ENCODE peak calls at places on chromosomes 16 and 17, in six cellular contexts. One of them, this sample, is unnamed.

GRCh38 chr16:50306287-50306686 is 39.9 kb downstream of the ADCY7 start:
- DNase-seq in body of pancreas: peak
- DNase-seq in CD8-positive, alpha-beta T cell: no peak
- DNase-seq in GM12865: no peak
- DNase-seq in fibroblast of lung: no peak
- DNase-seq in prostate gland: no peak
- DNase-seq in this sample: no peak

GRCh38 chr16:14289692-14290340 is 218.7 kb downstream of the MRTFB start:
- DNase-seq in CD8-positive, alpha-beta T cell: no peak
- DNase-seq in body of pancreas: no peak
- DNase-seq in fibroblast of lung: peak
- DNase-seq in prostate gland: no peak
- DNase-seq in GM12865: peak
- DNase-seq in this sample: no peak

GRCh38 chr17:79994602-79995001 is 41.1 kb downstream of the TBC1D16 start:
- DNase-seq in prostate gland: no peak
- DNase-seq in CD8-positive, alpha-beta T cell: no peak
- DNase-seq in fibroblast of lung: no peak
- DNase-seq in GM12865: no peak
- DNase-seq in body of pancreas: no peak
- DNase-seq in this sample: no peak

GRCh38 chr17:8109669-8110455 is 8.5 kb downstream of the ALOXE3 start:
- DNase-seq in body of pancreas: peak
- DNase-seq in prostate gland: peak
- DNase-seq in GM12865: peak
- DNase-seq in fibroblast of lung: peak
- DNase-seq in CD8-positive, alpha-beta T cell: peak
- DNase-seq in this sample: peak

GRCh38 chr17:50832267-50833227 is 2.8 kb upstream of the WFIKKN2 start:
- DNase-seq in prostate gland: no peak
- DNase-seq in body of pancreas: no peak
- DNase-seq in fibroblast of lung: no peak
- DNase-seq in CD8-positive, alpha-beta T cell: no peak
- DNase-seq in GM12865: no peak
- DNase-seq in this sample: no peak

GRCh38 chr17:41864498-41864836 is 756 bp downstream of the KLHL11 start:
- DNase-seq in CD8-positive, alpha-beta T cell: peak
- DNase-seq in fibroblast of lung: no peak
- DNase-seq in GM12865: no peak
- DNase-seq in body of pancreas: no peak
- DNase-seq in prostate gland: no peak
- DNase-seq in this sample: peak

GRCh38 chr17:74493381-74493833 is 27.0 kb downstream of the CD300A start:
- DNase-seq in fibroblast of lung: peak
- DNase-seq in CD8-positive, alpha-beta T cell: peak
- DNase-seq in GM12865: peak
- DNase-seq in body of pancreas: peak
- DNase-seq in prostate gland: peak
- DNase-seq in this sample: peak

GRCh38 chr16:89009343-89010209 is 32.6 kb upstream of the CBFA2T3 start:
- DNase-seq in CD8-positive, alpha-beta T cell: no peak
- DNase-seq in fibroblast of lung: no peak
- DNase-seq in prostate gland: no peak
- DNase-seq in body of pancreas: peak
- DNase-seq in GM12865: peak
- DNase-seq in this sample: no peak

GRCh38 chr17:13374203-13375143 is 227.3 kb downstream of the HS3ST3A1 start:
- DNase-seq in prostate gland: no peak
- DNase-seq in body of pancreas: no peak
- DNase-seq in GM12865: no peak
- DNase-seq in CD8-positive, alpha-beta T cell: no peak
- DNase-seq in fibroblast of lung: no peak
- DNase-seq in this sample: no peak

GRCh38 chr17:29341726-29342125 is 47.8 kb upstream of the NUFIP2 start:
- DNase-seq in GM12865: no peak
- DNase-seq in prostate gland: no peak
- DNase-seq in fibroblast of lung: no peak
- DNase-seq in CD8-positive, alpha-beta T cell: no peak
- DNase-seq in body of pancreas: no peak
- DNase-seq in this sample: no peak

GRCh38 chr17:61966201-61966600 is 38.4 kb upstream of the INTS2 start:
- DNase-seq in body of pancreas: no peak
- DNase-seq in GM12865: no peak
- DNase-seq in prostate gland: no peak
- DNase-seq in CD8-positive, alpha-beta T cell: no peak
- DNase-seq in fibroblast of lung: no peak
- DNase-seq in this sample: no peak

GRCh38 chr16:19694989-19695388 is 23.0 kb downstream of the KNOP1 start:
- DNase-seq in fibroblast of lung: no peak
- DNase-seq in CD8-positive, alpha-beta T cell: no peak
- DNase-seq in prostate gland: no peak
- DNase-seq in body of pancreas: no peak
- DNase-seq in GM12865: no peak
- DNase-seq in this sample: no peak

GRCh38 chr16:56311208-56312027 is 113.9 kb downstream of the AMFR start:
- DNase-seq in body of pancreas: no peak
- DNase-seq in CD8-positive, alpha-beta T cell: no peak
- DNase-seq in fibroblast of lung: no peak
- DNase-seq in GM12865: no peak
- DNase-seq in prostate gland: no peak
- DNase-seq in this sample: no peak

GRCh38 chr16:70395345-70395901 is 43.5 kb downstream of the ST3GAL2 start:
- DNase-seq in CD8-positive, alpha-beta T cell: peak
- DNase-seq in prostate gland: peak
- DNase-seq in fibroblast of lung: peak
- DNase-seq in GM12865: peak
- DNase-seq in body of pancreas: peak
- DNase-seq in this sample: peak

DNA sequence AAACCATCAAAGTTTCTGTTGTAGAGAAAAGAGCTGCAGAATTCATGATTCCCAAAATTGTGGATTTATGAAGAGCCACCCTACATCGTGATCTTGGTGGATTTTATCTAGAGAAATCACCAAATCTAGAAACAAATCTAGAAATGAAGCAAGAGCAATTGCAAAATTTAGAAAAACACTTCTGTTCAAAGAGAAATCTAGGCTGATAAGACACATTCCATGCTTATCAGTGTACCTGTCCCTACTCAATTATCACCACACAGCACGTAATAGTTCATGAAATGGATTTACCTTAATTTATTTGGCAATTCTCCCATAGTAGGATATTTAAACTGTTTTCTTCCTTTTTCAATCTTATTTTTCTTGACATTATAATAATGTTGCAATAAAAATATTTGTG is 94.0 kb upstream of the NOL11 start:
- DNase-seq in fibroblast of lung: no peak
- DNase-seq in CD8-positive, alpha-beta T cell: no peak
- DNase-seq in body of pancreas: no peak
- DNase-seq in GM12865: no peak
- DNase-seq in prostate gland: no peak
- DNase-seq in this sample: no peak
- TF ChIP-seq CTCF in fibroblast of lung: no peak
- TF ChIP-seq CTCF in CD8-positive, alpha-beta T cell: no peak
- TF ChIP-seq CTCF in body of pancreas: no peak
- TF ChIP-seq CTCF in GM12865: no peak
- TF ChIP-seq CTCF in prostate gland: no peak
- TF ChIP-seq CTCF in this sample: no peak

DNA sequence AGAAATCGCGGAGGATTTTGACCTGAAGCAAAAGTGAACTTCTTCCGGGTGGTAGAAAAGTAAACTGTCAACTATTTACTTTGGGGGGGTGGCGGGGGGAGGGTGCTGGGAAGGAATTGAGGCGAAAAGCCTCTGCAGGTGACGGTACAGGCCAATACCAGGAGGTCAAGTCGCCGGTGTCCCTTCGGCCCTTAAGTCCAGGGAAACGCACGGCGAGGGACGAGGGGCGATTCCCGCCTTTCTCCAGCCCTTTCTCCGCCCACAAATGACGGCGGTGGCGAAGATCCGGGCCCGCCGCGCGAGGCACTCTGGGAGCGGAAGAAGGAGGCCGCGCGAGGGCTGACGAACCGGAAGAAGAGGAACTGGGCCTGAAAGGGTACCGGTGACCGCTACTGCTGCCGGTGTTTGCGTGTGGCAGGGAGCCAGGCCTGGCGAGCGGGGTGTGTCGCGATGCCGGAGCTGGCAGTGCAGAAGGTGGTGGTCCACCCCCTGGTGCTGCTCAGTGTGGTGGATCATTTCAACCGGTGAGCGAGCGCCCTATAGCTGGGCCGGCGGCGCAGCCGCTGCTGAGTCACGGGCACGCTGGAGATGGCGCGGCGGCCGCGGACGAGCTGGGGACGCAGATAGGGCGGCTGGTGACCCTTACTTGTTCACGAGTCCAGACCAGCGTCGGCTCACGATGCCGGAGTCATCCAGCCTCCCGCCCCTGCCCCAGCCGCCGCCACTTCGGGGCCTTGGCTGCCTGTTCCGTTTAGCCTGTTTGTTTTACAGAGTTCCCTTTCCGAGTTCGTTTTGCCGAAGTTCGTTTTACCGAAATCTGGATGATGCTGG is at the start of gene PSMD7:
- DNase-seq in GM12865: peak
- DNase-seq in body of pancreas: peak
- DNase-seq in fibroblast of lung: peak
- DNase-seq in CD8-positive, alpha-beta T cell: peak
- DNase-seq in prostate gland: peak
- DNase-seq in this sample: peak
- TF ChIP-seq CTCF in GM12865: no peak
- TF ChIP-seq CTCF in body of pancreas: peak
- TF ChIP-seq CTCF in fibroblast of lung: no peak
- TF ChIP-seq CTCF in CD8-positive, alpha-beta T cell: no peak
- TF ChIP-seq CTCF in prostate gland: peak
- TF ChIP-seq CTCF in this sample: no peak

DNA sequence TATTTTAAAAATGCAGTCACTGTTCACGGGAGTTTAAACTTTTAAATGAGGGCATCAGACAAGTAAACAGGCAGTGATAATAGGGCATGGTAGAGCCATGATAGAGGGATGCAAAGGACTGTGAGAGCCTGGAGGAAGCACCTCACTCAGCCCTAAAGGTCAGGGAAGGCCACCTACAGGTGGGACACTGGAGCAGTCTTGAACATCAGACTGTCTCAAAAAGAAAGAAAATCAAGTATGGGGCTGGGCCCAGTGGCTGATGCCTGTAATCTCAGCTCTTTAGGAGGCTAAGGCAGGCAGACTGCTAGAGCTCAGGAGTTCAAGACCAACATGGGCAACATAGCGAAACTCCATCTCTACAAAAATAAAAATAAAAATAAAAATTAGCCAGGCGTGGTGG is 31.0 kb upstream of the DHRS7B start:
- DNase-seq in prostate gland: no peak
- DNase-seq in CD8-positive, alpha-beta T cell: no peak
- DNase-seq in body of pancreas: no peak
- DNase-seq in fibroblast of lung: no peak
- DNase-seq in GM12865: peak
- DNase-seq in this sample: no peak
- TF ChIP-seq CTCF in prostate gland: no peak
- TF ChIP-seq CTCF in CD8-positive, alpha-beta T cell: no peak
- TF ChIP-seq CTCF in body of pancreas: no peak
- TF ChIP-seq CTCF in fibroblast of lung: no peak
- TF ChIP-seq CTCF in GM12865: no peak
- TF ChIP-seq CTCF in this sample: no peak

GRCh38 chr17:66021757-66022156 is 170.2 kb downstream of the CEP112 start:
- DNase-seq in body of pancreas: no peak
- DNase-seq in prostate gland: no peak
- DNase-seq in GM12865: peak
- DNase-seq in CD8-positive, alpha-beta T cell: no peak
- DNase-seq in fibroblast of lung: no peak
- DNase-seq in this sample: no peak
- TF ChIP-seq CTCF in body of pancreas: no peak
- TF ChIP-seq CTCF in prostate gland: no peak
- TF ChIP-seq CTCF in GM12865: no peak
- TF ChIP-seq CTCF in CD8-positive, alpha-beta T cell: no peak
- TF ChIP-seq CTCF in fibroblast of lung: no peak
- TF ChIP-seq CTCF in this sample: no peak

GRCh38 chr17:63827801-63828221 is 348 bp upstream of the FTSJ3 start:
- DNase-seq in prostate gland: no peak
- DNase-seq in CD8-positive, alpha-beta T cell: no peak
- DNase-seq in GM12865: no peak
- DNase-seq in body of pancreas: no peak
- DNase-seq in fibroblast of lung: no peak
- DNase-seq in this sample: no peak
- TF ChIP-seq CTCF in prostate gland: no peak
- TF ChIP-seq CTCF in CD8-positive, alpha-beta T cell: peak
- TF ChIP-seq CTCF in GM12865: no peak
- TF ChIP-seq CTCF in body of pancreas: no peak
- TF ChIP-seq CTCF in fibroblast of lung: no peak
- TF ChIP-seq CTCF in this sample: no peak

GRCh38 chr16:25416002-25416401 is 158.4 kb upstream of the ZKSCAN2 start:
- DNase-seq in prostate gland: no peak
- DNase-seq in CD8-positive, alpha-beta T cell: no peak
- DNase-seq in body of pancreas: no peak
- DNase-seq in fibroblast of lung: no peak
- DNase-seq in GM12865: no peak
- DNase-seq in this sample: no peak

GRCh38 chr16:25413962-25414361 is 156.3 kb upstream of the ZKSCAN2 start:
- DNase-seq in CD8-positive, alpha-beta T cell: no peak
- DNase-seq in GM12865: no peak
- DNase-seq in prostate gland: no peak
- DNase-seq in fibroblast of lung: no peak
- DNase-seq in body of pancreas: no peak
- DNase-seq in this sample: no peak

GRCh38 chr16:25419123-25419522 is 161.5 kb upstream of the ZKSCAN2 start:
- DNase-seq in prostate gland: no peak
- DNase-seq in CD8-positive, alpha-beta T cell: no peak
- DNase-seq in GM12865: no peak
- DNase-seq in fibroblast of lung: no peak
- DNase-seq in body of pancreas: no peak
- DNase-seq in this sample: no peak

GRCh38 chr16:25419681-25420080 is 162.0 kb upstream of the ZKSCAN2 start:
- DNase-seq in prostate gland: no peak
- DNase-seq in CD8-positive, alpha-beta T cell: no peak
- DNase-seq in GM12865: no peak
- DNase-seq in fibroblast of lung: no peak
- DNase-seq in body of pancreas: no peak
- DNase-seq in this sample: no peak
- TF ChIP-seq CTCF in prostate gland: no peak
- TF ChIP-seq CTCF in CD8-positive, alpha-beta T cell: no peak
- TF ChIP-seq CTCF in GM12865: no peak
- TF ChIP-seq CTCF in fibroblast of lung: no peak
- TF ChIP-seq CTCF in body of pancreas: no peak
- TF ChIP-seq CTCF in this sample: no peak

GRCh38 chr16:86834451-86835035 is 256.2 kb downstream of the FOXL1 start:
- DNase-seq in GM12865: no peak
- DNase-seq in CD8-positive, alpha-beta T cell: no peak
- DNase-seq in prostate gland: no peak
- DNase-seq in body of pancreas: no peak
- DNase-seq in fibroblast of lung: peak
- DNase-seq in this sample: no peak
- TF ChIP-seq CTCF in GM12865: no peak
- TF ChIP-seq CTCF in CD8-positive, alpha-beta T cell: no peak
- TF ChIP-seq CTCF in prostate gland: no peak
- TF ChIP-seq CTCF in body of pancreas: no peak
- TF ChIP-seq CTCF in fibroblast of lung: peak
- TF ChIP-seq CTCF in this sample: no peak

GRCh38 chr16:27368358-27368722 is 33.6 kb upstream of the IL21R start:
- DNase-seq in CD8-positive, alpha-beta T cell: no peak
- DNase-seq in body of pancreas: no peak
- DNase-seq in GM12865: no peak
- DNase-seq in fibroblast of lung: no peak
- DNase-seq in prostate gland: no peak
- DNase-seq in this sample: no peak
- TF ChIP-seq CTCF in CD8-positive, alpha-beta T cell: no peak
- TF ChIP-seq CTCF in body of pancreas: no peak
- TF ChIP-seq CTCF in GM12865: no peak
- TF ChIP-seq CTCF in fibroblast of lung: no peak
- TF ChIP-seq CTCF in prostate gland: no peak
- TF ChIP-seq CTCF in this sample: no peak

GRCh38 chr16:80341242-80341641 is 199.6 kb upstream of the DYNLRB2 start:
- DNase-seq in prostate gland: no peak
- DNase-seq in CD8-positive, alpha-beta T cell: no peak
- DNase-seq in fibroblast of lung: no peak
- DNase-seq in body of pancreas: no peak
- DNase-seq in GM12865: no peak
- DNase-seq in this sample: no peak
- TF ChIP-seq CTCF in prostate gland: no peak
- TF ChIP-seq CTCF in CD8-positive, alpha-beta T cell: no peak
- TF ChIP-seq CTCF in fibroblast of lung: no peak
- TF ChIP-seq CTCF in body of pancreas: no peak
- TF ChIP-seq CTCF in GM12865: no peak
- TF ChIP-seq CTCF in this sample: no peak